ENCODE peak calls at places on chromosomes 11 and 22, in five cellular contexts. A, E, Z, O and Q are unnamed samples.

GRCh38 chr22:50002791-50003190 is 9.8 kb downstream of the IL17REL start:
- DNase-seq in A (no peak), E (no peak), Z (no peak), O (no peak), Q (no peak)

GRCh38 chr22:37162221-37163095 is 12.7 kb upstream of the IL2RB start:
- DNase-seq in A (no peak), E (no peak), Z (peak; percentile 90), O (peak; percentile 2), Q (no peak)

GRCh38 chr11:9691865-9692264 is 28.0 kb downstream of the SWAP70 start:
- DNase-seq in A (no peak), E (no peak), Z (no peak), O (no peak), Q (no peak)

GRCh38 chr22:36814796-36815195 is 2.0 kb downstream of the PVALB start:
- DNase-seq in A (no peak), E (no peak), Z (no peak), O (no peak), Q (peak; percentile 38)

GRCh38 chr22:24727218-24727851 is 47.2 kb downstream of the PIWIL3 start:
- DNase-seq in A (no peak), E (no peak), Z (no peak), O (no peak), Q (no peak)

GRCh38 chr11:35334385-35335090 is 84.8 kb downstream of the SLC1A2 start:
- DNase-seq in A (no peak), E (no peak), Z (peak; percentile 79), O (no peak), Q (no peak)

GRCh38 chr11:1081601-1082311 is 7.1 kb downstream of the MUC2 start:
- DNase-seq in A (peak; percentile 46), E (no peak), Z (no peak), O (no peak), Q (no peak)

GRCh38 chr11:128757235-128757711 is 63.4 kb downstream of the FLI1 start:
- DNase-seq in A (no peak), E (peak; percentile 66), Z (peak; percentile 66), O (no peak), Q (no peak)

GRCh38 chr22:19113429-19113828 is 8.8 kb downstream of the DGCR2 start:
- DNase-seq in A (no peak), E (no peak), Z (no peak), O (no peak), Q (no peak)

GRCh38 chr22:45335021-45335818 is 25.5 kb downstream of the FAM118A start:
- DNase-seq in A (peak; percentile 82), E (peak; percentile 79), Z (no peak), O (peak; percentile 91), Q (peak; percentile 51)

GRCh38 chr11:61102667-61103491 is 590 bp downstream of the CD5 start:
- DNase-seq in A (no peak), E (no peak), Z (no peak), O (no peak), Q (no peak)

GRCh38 chr11:28770806-28771205 is 662.6 kb downstream of the METTL15 start:
- DNase-seq in A (no peak), E (no peak), Z (no peak), O (no peak), Q (no peak)

GRCh38 chr11:3214420-3214699 is 4.3 kb downstream of the MRGPRG start:
- DNase-seq in A (no peak), E (no peak), Z (no peak), O (no peak), Q (no peak)

GRCh38 chr11:62974848-62975522 is 9.8 kb downstream of the SLC22A6 start:
- DNase-seq in A (no peak), E (peak; percentile 81), Z (no peak), O (no peak), Q (peak; percentile 54)

GRCh38 chr11:125923012-125923579 is 18.8 kb downstream of the DDX25 start:
- DNase-seq in A (no peak), E (peak; percentile 92), Z (no peak), O (peak; percentile 43), Q (peak; percentile 66)

GRCh38 chr22:46007003-46007847 is 30.3 kb upstream of the WNT7B start:
- DNase-seq in A (peak; percentile 73), E (no peak), Z (no peak), O (peak; percentile 67), Q (no peak)

GRCh38 chr22:39675907-39676306 is 105.4 kb downstream of the CACNA1I start:
- DNase-seq in A (no peak), E (peak; percentile 17), Z (no peak), O (no peak), Q (no peak)

GRCh38 chr22:39674536-39674935 is 104.0 kb downstream of the CACNA1I start:
- DNase-seq in A (no peak), E (no peak), Z (no peak), O (no peak), Q (no peak)

GRCh38 chr22:39669432-39669831 is 98.9 kb downstream of the CACNA1I start:
- DNase-seq in A (no peak), E (no peak), Z (no peak), O (no peak), Q (no peak)

GRCh38 chr22:39666926-39667325 is 96.4 kb downstream of the CACNA1I start:
- DNase-seq in A (no peak), E (peak; percentile 24), Z (no peak), O (no peak), Q (no peak)

DNA sequence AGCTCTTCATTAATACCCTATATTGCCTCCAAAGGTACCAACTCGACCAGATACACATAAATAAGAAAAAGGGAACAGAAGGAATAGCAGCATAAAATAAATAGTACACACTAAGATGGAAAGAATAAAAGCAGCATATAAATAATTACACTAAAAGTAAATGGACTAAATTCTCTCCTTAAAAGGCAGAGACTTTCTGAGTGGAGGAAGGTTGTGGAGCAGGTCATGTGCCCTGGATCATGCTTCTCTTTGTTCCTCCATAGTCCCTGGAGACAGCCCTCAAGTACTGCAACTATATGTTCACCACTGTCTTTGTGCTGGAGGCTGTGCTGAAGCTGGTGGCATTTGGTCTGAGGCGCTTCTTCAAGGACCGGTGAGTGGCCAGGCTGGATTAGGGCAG is 101.4 kb downstream of the CACNA1I start:
- DNase-seq in A (no peak), E (no peak), Z (no peak), O (no peak), Q (no peak)
- TF ChIP-seq CTCF in A (no peak), E (no peak), Z (no peak), O (no peak), Q (no peak)

GRCh38 chr22:22167791-22168189 is 76.8 kb upstream of the VPREB1 start:
- DNase-seq in A (no peak), E (no peak), Z (peak; percentile 77), O (no peak), Q (no peak)

GRCh38 chr22:22165936-22166710 is 78.5 kb upstream of the VPREB1 start:
- DNase-seq in A (no peak), E (no peak), Z (peak; percentile 19), O (no peak), Q (no peak)

GRCh38 chr22:22161924-22162851 is 82.4 kb upstream of the VPREB1 start:
- DNase-seq in A (no peak), E (no peak), Z (peak; percentile 73), O (no peak), Q (no peak)

GRCh38 chr22:22166941-22167713 is 77.5 kb upstream of the VPREB1 start:
- DNase-seq in A (no peak), E (no peak), Z (peak; percentile 35), O (no peak), Q (no peak)

GRCh38 chr22:22164541-22165272 is 79.9 kb upstream of the VPREB1 start:
- DNase-seq in A (no peak), E (peak; percentile 46), Z (peak; percentile 13), O (no peak), Q (no peak)
- TF ChIP-seq CTCF in A (no peak), E (peak; percentile 17), Z (no peak), O (no peak), Q (no peak)

GRCh38 chr22:25880524-25880923 is 138.5 kb downstream of the MYO18B start:
- DNase-seq in A (no peak), E (peak; percentile 25), Z (no peak), O (no peak), Q (no peak)
- TF ChIP-seq CTCF in A (no peak), E (peak; percentile 66), Z (peak; percentile 57), O (no peak), Q (no peak)

GRCh38 chr11:66846671-66847091 is 3.4 kb downstream of the RCE1 start:
- DNase-seq in A (no peak), E (no peak), Z (no peak), O (peak; percentile 27), Q (no peak)

GRCh38 chr11:66844496-66845142 is 1.4 kb downstream of the RCE1 start:
- DNase-seq in A (no peak), E (no peak), Z (no peak), O (peak; percentile 36), Q (no peak)

GRCh38 chr11:66845143-66845875 is 2.1 kb downstream of the RCE1 start:
- DNase-seq in A (no peak), E (no peak), Z (no peak), O (peak; percentile 23), Q (no peak)

GRCh38 chr11:66847461-66848232 is 4.4 kb downstream of the RCE1 start:
- DNase-seq in A (peak; percentile 37), E (no peak), Z (no peak), O (peak; percentile 14), Q (no peak)

GRCh38 chr11:66845876-66846212 is 2.6 kb downstream of the RCE1 start:
- DNase-seq in A (no peak), E (no peak), Z (no peak), O (peak; percentile 21), Q (no peak)
- TF ChIP-seq CTCF in A (no peak), E (peak; percentile 22), Z (no peak), O (no peak), Q (no peak)

GRCh38 chr11:134759855-134760254 is 347.8 kb upstream of the B3GAT1 start:
- DNase-seq in A (no peak), E (no peak), Z (no peak), O (no peak), Q (no peak)

GRCh38 chr11:134760307-134760706 is 348.3 kb upstream of the B3GAT1 start:
- DNase-seq in A (no peak), E (no peak), Z (no peak), O (no peak), Q (no peak)

GRCh38 chr11:134760957-134761356 is 348.9 kb upstream of the B3GAT1 start:
- DNase-seq in A (no peak), E (no peak), Z (no peak), O (no peak), Q (no peak)

GRCh38 chr11:134758342-134758931 is 346.4 kb upstream of the B3GAT1 start:
- DNase-seq in A (no peak), E (no peak), Z (no peak), O (no peak), Q (no peak)

DNA sequence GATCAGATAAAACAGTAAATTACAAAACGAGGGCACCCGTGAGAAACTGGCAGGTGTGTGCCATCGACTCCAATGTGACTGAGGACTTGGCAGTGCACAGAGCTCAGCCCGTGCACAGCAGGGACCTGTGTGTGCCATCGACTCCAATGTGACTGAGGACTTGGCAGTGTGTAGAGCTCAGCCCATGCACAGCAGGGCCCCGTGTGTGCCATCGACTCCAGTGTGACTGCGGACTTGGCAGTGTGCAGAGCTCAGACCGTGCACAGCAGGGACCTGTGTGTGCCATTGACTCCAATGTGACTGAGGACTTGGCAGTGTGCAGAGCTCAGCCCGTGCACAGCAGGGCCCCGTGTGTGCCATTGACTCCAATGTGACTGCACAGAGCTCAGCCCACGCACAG is 347.3 kb upstream of the B3GAT1 start:
- DNase-seq in A (no peak), E (no peak), Z (no peak), O (no peak), Q (no peak)
- TF ChIP-seq CTCF in A (no peak), E (no peak), Z (no peak), O (no peak), Q (no peak)